ENCODE peak calls at places on chromosomes 2 and 18, in five cellular contexts. A is PC-3, S is fibroblast of lung, K is GM23248, E is HCT116. O is an unnamed sample.

GRCh38 chr2:1899396-1899730 is 155.0 kb upstream of the PXDN start:
- DNase-seq in S (no peak), K (no peak), E (no peak), A (no peak), O (no peak)

GRCh38 chr2:205683179-205683978 is 1.1 kb downstream of the NRP2 start:
- DNase-seq in E (no peak), S (peak), A (peak), K (peak), O (no peak)

GRCh38 chr2:72573232-72573631 is 252.6 kb downstream of the EXOC6B start:
- DNase-seq in S (no peak), A (no peak), K (peak), E (no peak), O (no peak)

GRCh38 chr2:58974881-58975280 is 733.8 kb upstream of the FANCL start:
- DNase-seq in E (no peak), A (no peak), K (no peak), S (no peak), O (no peak)

GRCh38 chr2:102442967-102443828 is 20.2 kb downstream of the IL18RAP start:
- DNase-seq in S (peak), E (peak), K (peak), A (peak), O (no peak)

GRCh38 chr2:25323042-25323514 is 18.6 kb downstream of the DNMT3A start:
- DNase-seq in A (no peak), K (no peak), E (no peak), S (no peak), O (no peak)

GRCh38 chr2:241020201-241020600 is 21.8 kb downstream of the SNED1 start:
- DNase-seq in A (no peak), S (no peak), E (no peak), K (no peak), O (no peak)

GRCh38 chr2:129619471-129619870 is 360.0 kb upstream of the RAB6C start:
- DNase-seq in E (no peak), S (no peak), K (no peak), A (no peak), O (no peak)

GRCh38 chr2:96699621-96700020 is 40.2 kb downstream of the LMAN2L start:
- DNase-seq in E (no peak), K (no peak), S (no peak), A (no peak), O (no peak)

GRCh38 chr2:71606244-71606643 is 152.9 kb downstream of the DYSF start:
- DNase-seq in A (no peak), E (no peak), S (no peak), K (no peak), O (no peak)

GRCh38 chr2:164456599-164456998 is 164.7 kb downstream of the GRB14 start:
- DNase-seq in A (no peak), S (no peak), K (no peak), E (no peak), O (no peak)

DNA sequence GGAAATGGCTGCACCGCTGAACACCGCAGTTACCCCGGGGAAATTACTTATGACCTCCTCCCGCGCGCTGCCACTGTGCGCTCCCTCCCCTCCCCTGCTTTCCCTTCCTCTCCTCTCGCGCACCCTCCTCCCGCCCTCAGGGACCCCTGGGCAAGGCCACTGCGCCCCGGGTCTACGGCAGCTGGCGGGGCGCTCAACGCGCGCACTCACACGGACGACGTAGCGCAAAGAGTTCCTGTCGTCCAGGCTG is 7.9 kb downstream of the ALPP start:
- DNase-seq in K (no peak), A (no peak), S (no peak), E (no peak), O (no peak)
- TF ChIP-seq EZH2 in K (no peak), A (no peak), S (no peak), E (no peak), O (no peak)

GRCh38 chr2:144522741-144523605 is 3.1 kb upstream of the ZEB2 start:
- DNase-seq in S (peak), K (peak), A (no peak), E (no peak), O (no peak)
- H3K4me3 ChIP-seq in S (peak), K (peak), A (peak), E (no peak), O (peak)

GRCh38 chr18:5630057-5630765 is 86.4 kb upstream of the EPB41L3 start:
- DNase-seq in S (no peak), A (peak), E (no peak), K (peak), O (no peak)

GRCh38 chr18:5627756-5628511 is 84.1 kb upstream of the EPB41L3 start:
- DNase-seq in S (peak), E (no peak), K (no peak), A (no peak), O (no peak)

GRCh38 chr18:5626130-5626880 is 82.5 kb upstream of the EPB41L3 start:
- DNase-seq in K (no peak), S (no peak), E (no peak), A (no peak), O (no peak)

GRCh38 chr18:5630766-5631413 is 87.1 kb upstream of the EPB41L3 start:
- DNase-seq in S (peak), E (no peak), A (peak), K (no peak), O (no peak)

DNA sequence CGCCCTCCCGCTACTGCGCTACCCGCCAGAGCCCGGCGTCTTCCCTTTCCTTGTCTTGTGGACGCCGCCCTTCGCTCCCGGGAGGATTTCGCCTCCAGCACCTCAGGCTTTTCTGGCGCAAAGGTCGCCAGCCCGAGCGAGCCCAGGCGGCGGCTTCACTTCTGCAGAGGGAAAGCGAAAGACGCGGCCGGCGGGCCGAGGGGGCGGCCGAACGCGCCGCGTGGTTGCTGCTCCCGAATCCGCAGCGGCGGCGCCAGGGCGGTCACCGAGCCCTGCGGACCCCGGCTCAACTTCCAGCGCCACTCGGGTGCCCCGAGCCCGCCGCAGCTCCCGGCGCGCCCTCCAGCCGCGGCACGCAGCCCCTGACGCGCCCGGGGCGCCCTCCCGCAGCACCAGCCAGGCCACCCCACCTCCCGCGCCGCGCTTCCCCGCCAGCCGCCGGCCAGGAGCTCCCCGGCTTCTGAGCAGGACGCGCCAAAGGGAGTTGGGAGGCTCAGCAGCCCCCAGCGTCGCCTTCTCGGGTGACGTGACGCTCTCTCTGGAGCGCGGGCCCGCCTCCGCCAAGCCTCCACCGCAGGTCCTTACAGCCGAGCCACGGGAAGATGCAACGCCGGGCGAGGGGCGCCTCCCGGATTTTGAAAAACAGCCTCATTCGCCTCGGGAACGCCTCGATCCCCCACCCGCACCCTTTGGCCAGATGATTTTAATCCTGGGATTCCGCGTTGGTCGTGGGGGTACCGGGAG is 84.9 kb upstream of the EPB41L3 start:
- DNase-seq in S (peak), A (peak), E (no peak), K (peak), O (no peak)
- TF ChIP-seq EZH2 in S (peak), A (peak), E (no peak), K (no peak), O (no peak)

DNA sequence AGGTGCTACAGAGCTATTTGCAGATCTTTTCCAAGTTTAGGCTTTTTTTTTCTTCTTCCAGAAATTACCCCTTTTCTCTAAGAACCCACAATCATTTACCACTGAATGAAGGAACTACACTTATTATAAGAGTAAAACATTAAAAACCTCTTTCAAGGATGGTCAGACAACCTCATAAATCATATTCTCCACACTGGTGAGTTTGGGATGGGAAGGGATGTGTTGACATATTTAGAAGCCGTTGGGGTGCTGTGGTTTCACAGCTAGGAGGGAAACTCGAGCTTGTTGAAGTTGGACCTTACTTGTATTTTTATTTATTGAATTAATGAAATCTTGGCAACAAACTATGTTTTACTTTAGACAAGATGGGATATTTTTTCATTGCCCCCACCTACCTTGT is 289.4 kb upstream of the MEIS1 start:
- DNase-seq in E (no peak), K (no peak), A (no peak), S (no peak), O (no peak)
- H3K4me3 ChIP-seq in E (no peak), K (no peak), A (no peak), S (no peak), O (no peak)

GRCh38 chr18:22560797-22561196 is 143.1 kb upstream of the CTAGE1 start:
- DNase-seq in K (no peak), E (no peak), A (no peak), S (no peak), O (no peak)

GRCh38 chr18:22558945-22559385 is 141.2 kb upstream of the CTAGE1 start:
- DNase-seq in E (no peak), A (peak), K (peak), S (peak), O (no peak)

GRCh38 chr18:22559414-22560282 is 141.9 kb upstream of the CTAGE1 start:
- DNase-seq in A (peak), S (peak), E (no peak), K (peak), O (no peak)

GRCh38 chr18:22557160-22557941 is 139.6 kb upstream of the CTAGE1 start:
- DNase-seq in E (no peak), K (no peak), S (no peak), A (no peak), O (no peak)

DNA sequence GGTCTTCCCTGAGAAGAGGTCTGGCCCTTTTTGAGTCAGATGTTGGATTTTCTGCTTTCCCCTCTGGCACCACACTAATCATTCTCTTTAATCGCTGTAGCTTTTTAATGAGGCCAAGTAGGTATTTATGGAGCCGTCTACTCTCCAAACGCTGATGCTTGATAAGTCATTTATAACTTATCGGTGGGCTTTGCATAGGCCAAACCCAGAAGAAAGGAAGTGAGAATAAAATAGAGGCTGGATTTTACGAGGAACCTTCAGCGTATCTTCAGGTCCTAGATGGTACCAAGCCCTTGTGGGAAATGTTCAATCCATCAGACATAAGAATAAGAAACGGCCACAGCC is 142.5 kb upstream of the CTAGE1 start:
- DNase-seq in S (no peak), K (no peak), E (no peak), A (no peak), O (no peak)
- TF ChIP-seq EZH2 in S (no peak), K (no peak), E (no peak), A (no peak), O (no peak)

O was measured in keratinocyte.